ENCODE peak calls at places on chromosomes 16 and 17, in seven cellular contexts. B, J, A, W, V, C and E are unnamed samples.

GRCh38 chr17:34913001-34913400 is 48.3 kb downstream of the CCT6B start:
- DNase-seq in B (no peak), J (no peak), A (no peak), W (no peak), V (no peak), C (no peak), E (no peak)

GRCh38 chr16:11145173-11145820 is 110.7 kb downstream of the SOCS1 start:
- DNase-seq in B (no peak), J (no peak), A (peak), W (no peak), V (no peak), C (no peak), E (no peak)

GRCh38 chr17:74968361-74968780 is 4.2 kb downstream of the HID1 start:
- DNase-seq in B (no peak), J (no peak), A (no peak), W (no peak), V (no peak), C (no peak), E (no peak)

GRCh38 chr17:72699566-72699965 is 392.9 kb downstream of the SLC39A11 start:
- DNase-seq in B (peak), J (no peak), A (no peak), W (no peak), V (no peak), C (no peak), E (no peak)

GRCh38 chr16:31458073-31458834 is 1.0 kb upstream of the ARMC5 start:
- DNase-seq in B (no peak), J (no peak), A (no peak), W (peak), V (no peak), C (peak), E (peak)

GRCh38 chr16:15942901-15943690 is 6.3 kb upstream of the ABCC1 start:
- DNase-seq in B (no peak), J (no peak), A (no peak), W (no peak), V (no peak), C (no peak), E (no peak)

GRCh38 chr16:75010427-75010826 is 11.6 kb downstream of the ZNRF1 start:
- DNase-seq in B (no peak), J (no peak), A (no peak), W (no peak), V (no peak), C (no peak), E (no peak)

GRCh38 chr17:81345211-81346089 is 49.8 kb upstream of the BAHCC1 start:
- DNase-seq in B (peak), J (no peak), A (peak), W (peak), V (no peak), C (no peak), E (peak)

GRCh38 chr17:28720247-28720996 is 637 bp downstream of the RPL23A start:
- DNase-seq in B (no peak), J (no peak), A (no peak), W (no peak), V (no peak), C (no peak), E (no peak)

GRCh38 chr17:50947844-50948514 is 81.8 kb upstream of the TOB1 start:
- DNase-seq in B (no peak), J (no peak), A (peak), W (peak), V (no peak), C (no peak), E (no peak)

GRCh38 chr16:57592591-57593003 is 35.8 kb upstream of the ADGRG1 start:
- DNase-seq in B (no peak), J (peak), A (no peak), W (no peak), V (no peak), C (no peak), E (no peak)

GRCh38 chr16:1153480-1154160 is 714 bp downstream of the CACNA1H start:
- DNase-seq in B (no peak), J (no peak), A (no peak), W (no peak), V (no peak), C (no peak), E (no peak)

GRCh38 chr16:59013930-59014329 is 279.8 kb upstream of the GOT2 start:
- DNase-seq in B (no peak), J (no peak), A (no peak), W (no peak), V (no peak), C (no peak), E (no peak)

GRCh38 chr16:81699596-81699995 is 79.5 kb upstream of the PLCG2 start:
- DNase-seq in B (no peak), J (no peak), A (no peak), W (no peak), V (no peak), C (no peak), E (no peak)

GRCh38 chr16:65214196-65214595 is 92.3 kb upstream of the CDH11 start:
- DNase-seq in B (no peak), J (no peak), A (no peak), W (no peak), V (no peak), C (no peak), E (no peak)

GRCh38 chr17:3916013-3916696 is at the start of gene P2RX1:
- DNase-seq in B (no peak), J (peak), A (no peak), W (no peak), V (no peak), C (no peak), E (no peak)

GRCh38 chr17:82228842-82229685 is at the start of gene SLC16A3:
- DNase-seq in B (no peak), J (no peak), A (peak), W (peak), V (no peak), C (no peak), E (no peak)

GRCh38 chr16:20336955-20337354 is 9.6 kb upstream of the GP2 start:
- DNase-seq in B (no peak), J (no peak), A (no peak), W (no peak), V (no peak), C (no peak), E (no peak)

GRCh38 chr16:1984347-1985225 is 593 bp downstream of the GFER start:
- DNase-seq in B (no peak), J (no peak), A (no peak), W (peak), V (no peak), C (no peak), E (no peak)

GRCh38 chr16:79598341-79599181 is 2.0 kb downstream of the MAF start:
- DNase-seq in B (no peak), J (no peak), A (peak), W (peak), V (no peak), C (peak), E (no peak)

GRCh38 chr16:598823-599739 is 9.2 kb downstream of the RAB40C start:
- DNase-seq in B (no peak), J (no peak), A (no peak), W (peak), V (no peak), C (no peak), E (no peak)

GRCh38 chr17:17840751-17841591 is 4.2 kb upstream of the SREBF1 start:
- DNase-seq in B (no peak), J (no peak), A (peak), W (no peak), V (no peak), C (no peak), E (no peak)

GRCh38 chr17:78117027-78117981 is 11.3 kb downstream of the TMC6 start:
- DNase-seq in B (peak), J (no peak), A (peak), W (peak), V (no peak), C (no peak), E (no peak)

GRCh38 chr16:81711609-81712329 is 67.3 kb upstream of the PLCG2 start:
- DNase-seq in B (no peak), J (no peak), A (no peak), W (no peak), V (peak), C (no peak), E (peak)

GRCh38 chr17:29379084-29379811 is 10.9 kb upstream of the TAOK1 start:
- DNase-seq in B (no peak), J (no peak), A (no peak), W (no peak), V (no peak), C (no peak), E (no peak)

GRCh38 chr16:88315543-88316105 is 67.1 kb upstream of the ZNF469 start:
- DNase-seq in B (no peak), J (no peak), A (peak), W (peak), V (no peak), C (no peak), E (no peak)

GRCh38 chr16:87392823-87393679 is 915 bp downstream of the MAP1LC3B start:
- DNase-seq in B (no peak), J (no peak), A (no peak), W (peak), V (no peak), C (peak), E (no peak)

GRCh38 chr17:45273551-45273957 is 11.7 kb upstream of the SPATA32 start:
- DNase-seq in B (no peak), J (no peak), A (no peak), W (peak), V (no peak), C (no peak), E (no peak)

GRCh38 chr17:16123531-16123930 is 91.8 kb downstream of the NCOR1 start:
- DNase-seq in B (no peak), J (no peak), A (no peak), W (no peak), V (no peak), C (no peak), E (no peak)

GRCh38 chr16:89921699-89922476 is 1.3 kb upstream of the TUBB3 start:
- DNase-seq in B (no peak), J (no peak), A (peak), W (peak), V (peak), C (no peak), E (peak)

GRCh38 chr17:44002141-44002848 is 2.1 kb upstream of the NAGS start:
- DNase-seq in B (no peak), J (no peak), A (no peak), W (no peak), V (peak), C (no peak), E (no peak)

GRCh38 chr17:39174907-39175694 is 9.1 kb upstream of the ARL5C start:
- DNase-seq in B (peak), J (peak), A (peak), W (peak), V (no peak), C (peak), E (no peak)

GRCh38 chr17:83170571-83171260 is 91.3 kb downstream of the METRNL start:
- DNase-seq in B (no peak), J (no peak), A (no peak), W (no peak), V (no peak), C (no peak), E (no peak)

GRCh38 chr17:16150251-16150859 is 65.0 kb downstream of the NCOR1 start:
- DNase-seq in B (no peak), J (no peak), A (no peak), W (no peak), V (peak), C (no peak), E (peak)

GRCh38 chr17:33013596-33014375 is 22.1 kb downstream of the SPACA3 start:
- DNase-seq in B (no peak), J (no peak), A (no peak), W (no peak), V (no peak), C (no peak), E (no peak)

GRCh38 chr16:74730049-74730683 is 29.5 kb upstream of the MLKL start:
- DNase-seq in B (no peak), J (no peak), A (no peak), W (no peak), V (no peak), C (no peak), E (no peak)

GRCh38 chr17:56890906-56891674 is 22.8 kb downstream of the TRIM25 start:
- DNase-seq in B (no peak), J (no peak), A (no peak), W (no peak), V (no peak), C (no peak), E (no peak)

GRCh38 chr17:39281806-39282205 is 56.1 kb upstream of the STAC2 start:
- DNase-seq in B (no peak), J (no peak), A (no peak), W (no peak), V (no peak), C (no peak), E (no peak)

GRCh38 chr16:2365397-2365796 is 24.9 kb upstream of the ABCA3 start:
- DNase-seq in B (no peak), J (no peak), A (no peak), W (no peak), V (no peak), C (no peak), E (no peak)

GRCh38 chr17:18916816-18917496 is 35.0 kb upstream of the SLC5A10 start:
- DNase-seq in B (no peak), J (no peak), A (no peak), W (no peak), V (no peak), C (no peak), E (peak)